ENCODE peak calls at places on chromosomes 7 and 10, in nine cellular contexts. One of them, this sample, is unnamed.

GRCh38 chr7:2154121-2154520 is 78.6 kb downstream of the MAD1L1 start:
- DNase-seq in stimulated activated CD4-positive, alpha-beta T cell treated with anti-CD3 and anti-CD28 coated beads, Interleukin-15, amount 100 ng/mL, for 24 hours: no peak
- DNase-seq in activated T-helper 1 cell treated with Interleukin-2 at 50 U/mL for 16 hours: no peak
- DNase-seq in astrocyte of the spinal cord: no peak
- DNase-seq in brain microvascular endothelial cell: no peak
- DNase-seq in RWPE1: no peak
- DNase-seq in mesenchymal stem cell: no peak
- DNase-seq in AG04450: no peak
- DNase-seq in activated naive CD4-positive, alpha-beta T cell: no peak
- DNase-seq in this sample: no peak

GRCh38 chr7:1210321-1210978 is 22.2 kb upstream of the UNCX start:
- DNase-seq in stimulated activated CD4-positive, alpha-beta T cell treated with anti-CD3 and anti-CD28 coated beads, Interleukin-15, amount 100 ng/mL, for 24 hours: no peak
- DNase-seq in activated T-helper 1 cell treated with Interleukin-2 at 50 U/mL for 16 hours: no peak
- DNase-seq in astrocyte of the spinal cord: no peak
- DNase-seq in brain microvascular endothelial cell: no peak
- DNase-seq in RWPE1: no peak
- DNase-seq in mesenchymal stem cell: no peak
- DNase-seq in AG04450: no peak
- DNase-seq in activated naive CD4-positive, alpha-beta T cell: no peak
- DNase-seq in this sample: no peak

GRCh38 chr7:100159099-100159623 is 638 bp upstream of the TRAPPC14 start:
- DNase-seq in stimulated activated CD4-positive, alpha-beta T cell treated with anti-CD3 and anti-CD28 coated beads, Interleukin-15, amount 100 ng/mL, for 24 hours: no peak
- DNase-seq in activated T-helper 1 cell treated with Interleukin-2 at 50 U/mL for 16 hours: no peak
- DNase-seq in astrocyte of the spinal cord: no peak
- DNase-seq in brain microvascular endothelial cell: no peak
- DNase-seq in RWPE1: no peak
- DNase-seq in mesenchymal stem cell: no peak
- DNase-seq in AG04450: no peak
- DNase-seq in activated naive CD4-positive, alpha-beta T cell: no peak
- DNase-seq in this sample: peak

GRCh38 chr10:74992068-74992467 is 119.4 kb upstream of the SAMD8 start:
- DNase-seq in stimulated activated CD4-positive, alpha-beta T cell treated with anti-CD3 and anti-CD28 coated beads, Interleukin-15, amount 100 ng/mL, for 24 hours: no peak
- DNase-seq in activated T-helper 1 cell treated with Interleukin-2 at 50 U/mL for 16 hours: no peak
- DNase-seq in astrocyte of the spinal cord: no peak
- DNase-seq in brain microvascular endothelial cell: no peak
- DNase-seq in RWPE1: no peak
- DNase-seq in mesenchymal stem cell: no peak
- DNase-seq in AG04450: no peak
- DNase-seq in activated naive CD4-positive, alpha-beta T cell: no peak
- DNase-seq in this sample: no peak

GRCh38 chr10:88389456-88389855 is 193.7 kb downstream of the RNLS start:
- DNase-seq in stimulated activated CD4-positive, alpha-beta T cell treated with anti-CD3 and anti-CD28 coated beads, Interleukin-15, amount 100 ng/mL, for 24 hours: peak
- DNase-seq in activated T-helper 1 cell treated with Interleukin-2 at 50 U/mL for 16 hours: no peak
- DNase-seq in astrocyte of the spinal cord: peak
- DNase-seq in brain microvascular endothelial cell: peak
- DNase-seq in RWPE1: peak
- DNase-seq in mesenchymal stem cell: peak
- DNase-seq in AG04450: peak
- DNase-seq in activated naive CD4-positive, alpha-beta T cell: no peak
- DNase-seq in this sample: no peak

GRCh38 chr7:100128602-100128963 is 1.8 kb downstream of the MBLAC1 start:
- DNase-seq in stimulated activated CD4-positive, alpha-beta T cell treated with anti-CD3 and anti-CD28 coated beads, Interleukin-15, amount 100 ng/mL, for 24 hours: no peak
- DNase-seq in activated T-helper 1 cell treated with Interleukin-2 at 50 U/mL for 16 hours: no peak
- DNase-seq in astrocyte of the spinal cord: no peak
- DNase-seq in brain microvascular endothelial cell: no peak
- DNase-seq in RWPE1: no peak
- DNase-seq in mesenchymal stem cell: no peak
- DNase-seq in AG04450: no peak
- DNase-seq in activated naive CD4-positive, alpha-beta T cell: no peak
- DNase-seq in this sample: no peak

GRCh38 chr10:93991596-93992284 is 2.0 kb upstream of the PLCE1 start:
- DNase-seq in stimulated activated CD4-positive, alpha-beta T cell treated with anti-CD3 and anti-CD28 coated beads, Interleukin-15, amount 100 ng/mL, for 24 hours: no peak
- DNase-seq in activated T-helper 1 cell treated with Interleukin-2 at 50 U/mL for 16 hours: no peak
- DNase-seq in astrocyte of the spinal cord: peak
- DNase-seq in brain microvascular endothelial cell: peak
- DNase-seq in RWPE1: peak
- DNase-seq in mesenchymal stem cell: peak
- DNase-seq in AG04450: no peak
- DNase-seq in activated naive CD4-positive, alpha-beta T cell: no peak
- DNase-seq in this sample: peak

GRCh38 chr7:122310119-122311021 is 5.8 kb upstream of the FEZF1 start:
- DNase-seq in stimulated activated CD4-positive, alpha-beta T cell treated with anti-CD3 and anti-CD28 coated beads, Interleukin-15, amount 100 ng/mL, for 24 hours: no peak
- DNase-seq in activated T-helper 1 cell treated with Interleukin-2 at 50 U/mL for 16 hours: no peak
- DNase-seq in astrocyte of the spinal cord: no peak
- DNase-seq in brain microvascular endothelial cell: no peak
- DNase-seq in RWPE1: no peak
- DNase-seq in mesenchymal stem cell: peak
- DNase-seq in AG04450: no peak
- DNase-seq in activated naive CD4-positive, alpha-beta T cell: no peak
- DNase-seq in this sample: peak